ENCODE peak calls at places on chromosomes 6 and 20, in ten cellular contexts. Y is mucosa of descending colon; L is glutamatergic neuron; R is NCI-H460; V is COR-L47; E is CD14-positive monocyte; B is stimulated activated naive CD8-positive, alpha-beta T cell treated with anti-CD3 and anti-CD28 coated beads, Interleukin-15, Interleukin-2, amounts not matched to agents 100 U/mL and 50 U/mL, for 24 hours; P is Panc1; C is KG1; I is CD4-positive, alpha-beta T cell. X is an unnamed sample.

GRCh38 chr20:55488593-55488992 is 516.7 kb downstream of the CBLN4 start:
- DNase-seq in Y (no peak), L (no peak), R (no peak), V (no peak), E (no peak), B (no peak), P (no peak), C (no peak), I (no peak), X (no peak)

GRCh38 chr6:29617782-29618557 is 15.0 kb downstream of the GABBR1 start:
- DNase-seq in Y (no peak), L (no peak), R (no peak), V (no peak), E (no peak), B (no peak), P (no peak), C (no peak), I (no peak), X (no peak)

GRCh38 chr20:59961423-59961822 is 3.2 kb downstream of the CDH26 start:
- DNase-seq in Y (no peak), L (no peak), R (no peak), V (no peak), E (no peak), B (no peak), P (no peak), C (no peak), I (no peak), X (no peak)

GRCh38 chr20:37538003-37538402 is 10.3 kb upstream of the BLCAP start:
- DNase-seq in Y (no peak), L (no peak), R (no peak), V (no peak), E (no peak), B (no peak), P (no peak), C (no peak), I (no peak), X (no peak)

GRCh38 chr6:106098383-106099234 is 12.5 kb downstream of the PRDM1 start:
- DNase-seq in Y (peak; percentile 76), L (no peak), R (peak; percentile 62), V (no peak), E (no peak), B (peak; percentile 79), P (no peak), C (no peak), I (peak; percentile 80), X (no peak)

GRCh38 chr6:113908801-113909200 is 51.7 kb downstream of the MARCKS start:
- DNase-seq in Y (no peak), L (no peak), R (no peak), V (no peak), E (no peak), B (no peak), P (no peak), C (no peak), I (no peak), X (no peak)

GRCh38 chr20:47740225-47741184 is 44.8 kb downstream of the SULF2 start:
- DNase-seq in Y (peak; percentile 66), L (peak; percentile 43), R (peak; percentile 51), V (no peak), E (peak; percentile 98), B (no peak), P (no peak), C (no peak), I (no peak), X (no peak)

GRCh38 chr20:362271-363254 is 15.7 kb downstream of the NRSN2 start:
- DNase-seq in Y (peak; percentile 87), L (no peak), R (peak; percentile 93), V (peak; percentile 79), E (peak; percentile 79), B (peak; percentile 65), P (no peak), C (no peak), I (no peak), X (no peak)

GRCh38 chr20:48763183-48764030 is 64.4 kb downstream of the PREX1 start:
- DNase-seq in Y (no peak), L (peak; percentile 49), R (no peak), V (no peak), E (no peak), B (no peak), P (no peak), C (no peak), I (no peak), X (no peak)

GRCh38 chr20:53040678-53041674 is 68.8 kb downstream of the TSHZ2 start:
- DNase-seq in Y (peak; percentile 41), L (no peak), R (no peak), V (no peak), E (no peak), B (no peak), P (no peak), C (no peak), I (no peak), X (no peak)

GRCh38 chr6:15754035-15754705 is 91.3 kb upstream of the DTNBP1 start:
- DNase-seq in Y (no peak), L (no peak), R (no peak), V (no peak), E (no peak), B (no peak), P (no peak), C (no peak), I (no peak), X (no peak)

GRCh38 chr6:160226118-160226541 is 32.5 kb downstream of the SLC22A2 start:
- DNase-seq in Y (no peak), L (no peak), R (no peak), V (no peak), E (no peak), B (peak; percentile 49), P (no peak), C (no peak), I (no peak), X (no peak)

GRCh38 chr6:166026586-166027126 is 141.0 kb downstream of the TBXT start:
- DNase-seq in Y (no peak), L (peak; percentile 44), R (no peak), V (no peak), E (no peak), B (no peak), P (no peak), C (no peak), I (no peak), X (no peak)

GRCh38 chr6:151240861-151241642 is 1.3 kb downstream of the AKAP12 start:
- DNase-seq in Y (peak; percentile 52), L (peak; percentile 65), R (no peak), V (peak; percentile 13), E (no peak), B (peak; percentile 22), P (no peak), C (no peak), I (no peak), X (no peak)